ENCODE peak calls at places on chromosomes 4 and X, in five cellular contexts. E is H9, F is cardiac fibroblast, N is AG20443, X is left cardiac atrium. V is an unnamed sample.
A peak's percentile ranks its signal among the peaks of the same experiment; 100 is the strongest.

GRCh38 chr4:147340111-147340510 is 140.8 kb upstream of the EDNRA start:
- DNase-seq in E (no peak), F (peak; percentile 65), N (peak; percentile 72), X (no peak), V (no peak)

GRCh38 chr4:10086506-10087120 is 30.0 kb downstream of the WDR1 start:
- DNase-seq in E (no peak), F (no peak), N (no peak), X (peak; percentile 11), V (no peak)

GRCh38 chrX:11558972-11559371 is 106.7 kb downstream of the ARHGAP6 start:
- DNase-seq in E (peak; percentile 45), F (no peak), N (peak; percentile 6), X (no peak), V (no peak)

GRCh38 chr4:44162538-44163270 is 285.9 kb downstream of the KCTD8 start:
- DNase-seq in E (no peak), F (no peak), N (no peak), X (no peak), V (no peak)

GRCh38 chrX:24676403-24677024 is 17.2 kb upstream of the POLA1 start:
- DNase-seq in E (no peak), F (no peak), N (peak; percentile 23), X (no peak), V (no peak)

GRCh38 chr4:135434936-135435335 is 1233.3 kb upstream of the PABPC4L start:
- DNase-seq in E (no peak), F (no peak), N (no peak), X (no peak), V (no peak)

GRCh38 chrX:125436855-125437254 is 117.2 kb downstream of the TEX13C start:
- DNase-seq in E (no peak), F (peak; percentile 0), N (no peak), X (no peak), V (no peak)

GRCh38 chr4:94595880-94596483 is 144.2 kb downstream of the PDLIM5 start:
- DNase-seq in E (no peak), F (peak; percentile 79), N (peak; percentile 40), X (no peak), V (peak; percentile 29)

GRCh38 chrX:108122748-108123147 is 31.2 kb downstream of the ATG4A start:
- DNase-seq in E (no peak), F (peak; percentile 29), N (peak; percentile 20), X (no peak), V (no peak)